ENCODE peak calls at places on chromosomes 7 and 10, in six cellular contexts. L is uterus, A is HCT116, V is A549, D is upper lobe of left lung, O is transverse colon. P is an unnamed sample.

GRCh38 chr7:132298782-132299181 is 277.5 kb downstream of the PLXNA4 start:
- DNase-seq in O (no peak), L (no peak), V (peak; percentile 24), D (no peak), A (no peak), P (no peak)

GRCh38 chr10:130194194-130194990 is 58.2 kb downstream of the GLRX3 start:
- DNase-seq in D (peak; percentile 56), O (no peak), V (no peak), L (no peak), A (no peak), P (no peak)

GRCh38 chr7:140007051-140007690 is 55.6 kb downstream of the PARP12 start:
- DNase-seq in A (no peak), L (no peak), V (no peak), D (no peak), O (no peak), P (no peak)

GRCh38 chr10:123140164-123140982 is 4.6 kb downstream of the HMX3 start:
- DNase-seq in L (no peak), O (no peak), D (peak; percentile 77), V (peak; percentile 38), A (no peak), P (no peak)

GRCh38 chr10:69786791-69787190 is 14.9 kb upstream of the COL13A1 start:
- DNase-seq in L (no peak), V (peak; percentile 31), A (no peak), D (no peak), O (no peak), P (no peak)

GRCh38 chr7:64314493-64315020 is 796 bp downstream of the ZNF736 start:
- DNase-seq in V (no peak), D (no peak), L (no peak), O (no peak), A (no peak), P (no peak)

GRCh38 chr10:120738658-120739057 is 112.5 kb upstream of the WDR11 start:
- DNase-seq in V (no peak), D (no peak), O (no peak), A (no peak), L (no peak), P (no peak)

GRCh38 chr7:83819911-83820310 is 171.0 kb upstream of the SEMA3E start:
- DNase-seq in D (no peak), V (peak; percentile 4), L (no peak), A (no peak), O (no peak), P (no peak)

GRCh38 chr7:137925091-137925490 is 76.8 kb downstream of the CREB3L2 start:
- DNase-seq in V (no peak), A (no peak), D (no peak), L (no peak), O (no peak), P (no peak)

GRCh38 chr10:83657487-83657886 is 481.8 kb upstream of the GHITM start:
- DNase-seq in L (no peak), D (peak; percentile 16), V (no peak), O (no peak), A (no peak), P (no peak)

GRCh38 chr10:25061711-25062455 is 45.5 kb downstream of the THNSL1 start:
- DNase-seq in L (no peak), A (no peak), D (no peak), V (peak; percentile 47), O (no peak), P (no peak)

GRCh38 chr7:138285129-138285528 is 174.9 kb upstream of the TRIM24 start:
- DNase-seq in A (no peak), O (no peak), D (no peak), L (no peak), V (no peak), P (no peak)

GRCh38 chr10:118971876-118972275 is 57.6 kb upstream of the NANOS1 start:
- DNase-seq in A (no peak), V (no peak), L (no peak), D (no peak), O (no peak), P (no peak)

GRCh38 chr10:9681655-9682054 is 1336.0 kb upstream of the CELF2 start:
- DNase-seq in A (no peak), O (no peak), V (no peak), D (no peak), L (no peak), P (no peak)

GRCh38 chr7:86949779-86950260 is 109.6 kb downstream of the ELAPOR2 start:
- DNase-seq in V (no peak), D (peak; percentile 3), O (no peak), L (no peak), A (no peak), P (no peak)

GRCh38 chr7:157347217-157347904 is 10.6 kb downstream of the DNAJB6 start:
- DNase-seq in V (peak; percentile 46), L (peak; percentile 78), A (peak; percentile 49), D (no peak), O (peak; percentile 21), P (no peak)

GRCh38 chr7:35854311-35854710 is 53.5 kb downstream of the SEPTIN7 start:
- DNase-seq in L (no peak), O (no peak), D (no peak), A (no peak), V (no peak), P (no peak)

GRCh38 chr7:110090113-110090820 is 1000.7 kb upstream of the LRRN3 start:
- DNase-seq in V (peak; percentile 42), D (no peak), L (no peak), A (peak; percentile 38), O (no peak), P (no peak)

GRCh38 chr7:77409005-77409738 is 7.0 kb downstream of the GSAP start:
- DNase-seq in A (no peak), L (no peak), V (peak; percentile 63), O (no peak), D (no peak), P (no peak)

GRCh38 chr10:84333864-84334451 is 5.6 kb downstream of the CCSER2 start:
- DNase-seq in A (no peak), O (no peak), V (no peak), D (no peak), L (no peak), P (peak; percentile 20)

GRCh38 chr10:62083413-62083794 is 181.9 kb downstream of the ARID5B start:
- DNase-seq in D (no peak), A (no peak), V (no peak), L (no peak), O (no peak), P (no peak)

GRCh38 chr7:95905165-95905564 is 132.8 kb downstream of the DYNC1I1 start:
- DNase-seq in A (no peak), L (no peak), D (no peak), V (no peak), O (no peak), P (no peak)

GRCh38 chr10:14040787-14041631 is 289.7 kb downstream of the FRMD4A start:
- DNase-seq in A (no peak), L (no peak), O (no peak), D (no peak), V (no peak), P (no peak)

GRCh38 chr7:27519801-27520200 is 142.9 kb downstream of the HIBADH start:
- DNase-seq in A (no peak), D (no peak), O (no peak), V (no peak), L (no peak), P (no peak)

GRCh38 chr7:145957160-145957890 is 159.3 kb upstream of the CNTNAP2 start:
- DNase-seq in D (no peak), A (no peak), O (no peak), L (no peak), V (no peak), P (no peak)

GRCh38 chr10:24884793-24885192 is 67.6 kb downstream of the PRTFDC1 start:
- DNase-seq in V (no peak), A (no peak), O (no peak), L (no peak), D (no peak), P (no peak)

GRCh38 chr7:64687249-64687648 is 21.3 kb downstream of the ZNF107 start:
- DNase-seq in D (no peak), O (no peak), A (no peak), V (no peak), L (no peak), P (no peak)

GRCh38 chr7:29854257-29854938 is 48.1 kb downstream of the WIPF3 start:
- DNase-seq in O (no peak), V (no peak), D (no peak), A (no peak), L (no peak), P (no peak)

GRCh38 chr7:130432886-130433285 is 7.9 kb downstream of the CEP41 start:
- DNase-seq in L (no peak), D (no peak), A (no peak), V (no peak), O (no peak), P (no peak)

GRCh38 chr7:50261593-50261992 is 42.9 kb upstream of the IKZF1 start:
- DNase-seq in V (no peak), O (no peak), L (no peak), D (no peak), A (no peak), P (no peak)

GRCh38 chr10:124949543-124949942 is 7.6 kb downstream of the ZRANB1 start:
- DNase-seq in L (no peak), A (no peak), D (no peak), O (no peak), V (no peak), P (no peak)

GRCh38 chr10:114694735-114695134 is 36.7 kb upstream of the ABLIM1 start:
- DNase-seq in D (no peak), L (no peak), O (peak; percentile 56), A (peak; percentile 61), V (peak; percentile 57), P (no peak)

GRCh38 chr10:33143160-33143728 is 185.2 kb upstream of the ITGB1 start:
- DNase-seq in L (no peak), A (no peak), O (no peak), D (no peak), V (no peak), P (no peak)

GRCh38 chr10:6089334-6090219 is 743 bp downstream of the RBM17 start:
- DNase-seq in O (peak; percentile 25), L (no peak), D (no peak), V (no peak), A (no peak), P (no peak)

GRCh38 chr10:97916586-97916985 is 66.9 kb downstream of the GOLGA7B start:
- DNase-seq in L (no peak), O (no peak), V (no peak), D (no peak), A (no peak), P (no peak)

GRCh38 chr10:35195361-35196306 is 69.0 kb downstream of the CREM start:
- DNase-seq in D (no peak), L (peak; percentile 85), A (peak; percentile 82), O (peak; percentile 78), V (peak; percentile 95), P (no peak)
- TF ChIP-seq POLR2A in D (peak; percentile 42), L (peak; percentile 52), A (no peak), O (peak; percentile 46), V (no peak), P (peak; percentile 32)

GRCh38 chr10:34249634-34250033 is 565.5 kb downstream of the PARD3 start:
- DNase-seq in L (no peak), A (no peak), O (no peak), D (no peak), V (peak; percentile 60), P (no peak)
- TF ChIP-seq CTCF in L (no peak), A (peak; percentile 10), O (no peak), D (no peak), V (peak; percentile 50), P (no peak)

GRCh38 chr10:3828404-3829192 is 43.6 kb upstream of the KLF6 start:
- DNase-seq in A (no peak), O (no peak), V (no peak), L (peak; percentile 47), D (no peak), P (no peak)
- H3K4me1 ChIP-seq in A (peaks cover 14% of the 10 kb centered on the region), O (peaks cover 30% of the 10 kb centered on the region), V (peaks cover 59% of the 10 kb centered on the region), L (no peaks in the 10 kb centered on the region), D (peaks cover 26% of the 10 kb centered on the region), P (no peaks in the 10 kb centered on the region)

GRCh38 chr10:73894245-73894971 is 16.5 kb upstream of the PLAU start:
- DNase-seq in L (no peak), A (no peak), D (no peak), O (no peak), V (peak; percentile 58), P (no peak)
- TF ChIP-seq POLR2A in L (no peak), A (no peak), D (no peak), O (no peak), V (no peak), P (no peak)

P was measured in Peyer's patch.